ENCODE peak calls at places on chromosomes 11 and 22, in eight cellular contexts. K, A, B, I, E, V, N and Q are unnamed samples.

GRCh38 chr11:117143390-117143789 is 697 bp upstream of the PAFAH1B2 start:
- DNase-seq in K (peak; percentile 30), A (peak; percentile 69), B (peak; percentile 33), I (no peak), E (peak; percentile 72), V (peak; percentile 59), N (peak; percentile 60), Q (peak; percentile 64)

GRCh38 chr11:114197799-114198500 is 98.2 kb upstream of the NNMT start:
- DNase-seq in K (peak; percentile 80), A (peak; percentile 84), B (peak; percentile 31), I (peak; percentile 38), E (peak; percentile 75), V (peak; percentile 99), N (no peak), Q (peak; percentile 95)

GRCh38 chr11:78417175-78417887 is at the start of gene GAB2:
- DNase-seq in K (no peak), A (no peak), B (no peak), I (no peak), E (peak; percentile 57), V (no peak), N (no peak), Q (no peak)

GRCh38 chr11:8720868-8721739 is 38.5 kb downstream of the RPL27A start:
- DNase-seq in K (no peak), A (no peak), B (no peak), I (no peak), E (peak; percentile 55), V (no peak), N (no peak), Q (no peak)

GRCh38 chr11:125464266-125464662 is 31.8 kb downstream of the FEZ1 start:
- DNase-seq in K (no peak), A (no peak), B (no peak), I (no peak), E (no peak), V (peak; percentile 45), N (no peak), Q (peak; percentile 35)

GRCh38 chr11:94302806-94303205 is 1.6 kb upstream of the IZUMO1R start:
- DNase-seq in K (no peak), A (no peak), B (no peak), I (no peak), E (no peak), V (no peak), N (no peak), Q (no peak)

GRCh38 chr11:24496728-24497396 is at the start of gene LUZP2:
- DNase-seq in K (no peak), A (no peak), B (no peak), I (no peak), E (peak; percentile 79), V (peak; percentile 18), N (no peak), Q (no peak)

GRCh38 chr11:37572491-37573171 is 974.6 kb upstream of the RAG2 start:
- DNase-seq in K (no peak), A (no peak), B (no peak), I (no peak), E (no peak), V (no peak), N (no peak), Q (no peak)

GRCh38 chr11:78056093-78056492 is 7.6 kb upstream of the THRSP start:
- DNase-seq in K (no peak), A (no peak), B (no peak), I (no peak), E (no peak), V (no peak), N (no peak), Q (no peak)

GRCh38 chr11:83689062-83689461 is 402.9 kb upstream of the CCDC90B start:
- DNase-seq in K (no peak), A (no peak), B (no peak), I (no peak), E (no peak), V (no peak), N (no peak), Q (no peak)

GRCh38 chr11:134139873-134140331 is 71.0 kb downstream of the JAM3 start:
- DNase-seq in K (peak; percentile 82), A (peak; percentile 62), B (peak; percentile 86), I (peak; percentile 71), E (peak; percentile 74), V (peak; percentile 91), N (peak; percentile 69), Q (peak; percentile 75)

GRCh38 chr11:95134491-95134890 is 44.8 kb downstream of the ENDOD1 start:
- DNase-seq in K (no peak), A (no peak), B (peak; percentile 65), I (peak; percentile 89), E (peak; percentile 61), V (peak; percentile 85), N (no peak), Q (peak; percentile 91)

GRCh38 chr11:71194702-71195101 is 57.7 kb downstream of the SHANK2 start:
- DNase-seq in K (no peak), A (no peak), B (no peak), I (no peak), E (peak; percentile 33), V (no peak), N (no peak), Q (no peak)

GRCh38 chr11:33259869-33260268 is 2.7 kb downstream of the HIPK3 start:
- DNase-seq in K (no peak), A (no peak), B (no peak), I (no peak), E (no peak), V (peak; percentile 13), N (no peak), Q (no peak)

GRCh38 chr11:27907534-27907933 is 200.4 kb downstream of the KIF18A start:
- DNase-seq in K (no peak), A (no peak), B (no peak), I (no peak), E (no peak), V (no peak), N (no peak), Q (no peak)

GRCh38 chr22:26604368-26604767 is 13.5 kb downstream of the CRYBB1 start:
- DNase-seq in K (no peak), A (no peak), B (no peak), I (no peak), E (no peak), V (no peak), N (no peak), Q (no peak)
- TF ChIP-seq CTCF in K (no peak), A (no peak), B (no peak), I (no peak), E (no peak), V (no peak), N (no peak), Q (no peak)

DNA sequence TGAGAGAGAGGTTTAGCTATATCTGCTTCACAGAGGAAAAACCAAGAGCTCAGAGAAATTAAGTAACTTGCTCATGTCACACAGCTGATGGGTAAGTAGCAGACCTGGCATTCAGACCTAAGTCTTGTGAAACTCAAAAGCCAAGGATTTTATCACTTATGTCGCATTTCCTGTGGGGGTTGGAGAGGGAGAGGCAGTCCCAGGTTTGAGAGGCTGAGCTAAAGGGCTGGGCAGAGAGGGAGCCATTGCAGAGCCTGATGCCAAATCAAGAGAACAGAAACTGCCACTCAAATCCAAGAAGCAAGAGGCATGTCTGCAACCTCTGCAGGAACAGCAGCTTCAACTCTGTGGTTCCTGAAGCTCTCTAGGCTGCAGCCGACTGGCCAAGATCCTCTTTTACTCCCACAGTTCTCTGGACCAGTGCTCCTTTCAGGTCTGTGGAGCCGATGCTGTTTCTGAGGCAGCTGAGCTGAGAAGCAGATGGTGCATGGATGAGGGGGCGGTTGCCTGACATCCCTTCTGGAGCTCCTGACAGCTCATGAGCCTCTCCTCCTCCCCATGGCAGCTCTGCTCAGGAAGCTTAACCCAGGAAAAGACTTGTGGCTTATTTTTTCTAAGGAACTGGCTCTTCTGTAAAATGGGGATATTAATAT is 47.6 kb upstream of the NAV2 start:
- DNase-seq in K (peak; percentile 26), A (no peak), B (no peak), I (peak; percentile 27), E (no peak), V (peak; percentile 70), N (no peak), Q (peak; percentile 82)
- TF ChIP-seq CTCF in K (no peak), A (no peak), B (no peak), I (no peak), E (no peak), V (no peak), N (no peak), Q (no peak)

GRCh38 chr11:120626791-120627190 is 115.2 kb downstream of the GRIK4 start:
- DNase-seq in K (no peak), A (no peak), B (no peak), I (no peak), E (no peak), V (no peak), N (no peak), Q (no peak)

GRCh38 chr11:120618399-120618798 is 106.9 kb downstream of the GRIK4 start:
- DNase-seq in K (no peak), A (no peak), B (no peak), I (no peak), E (no peak), V (no peak), N (no peak), Q (no peak)

GRCh38 chr11:120625565-120625964 is 114.0 kb downstream of the GRIK4 start:
- DNase-seq in K (no peak), A (no peak), B (no peak), I (no peak), E (no peak), V (no peak), N (no peak), Q (no peak)

GRCh38 chr11:120627535-120628163 is 116.1 kb downstream of the GRIK4 start:
- DNase-seq in K (no peak), A (no peak), B (no peak), I (no peak), E (no peak), V (no peak), N (no peak), Q (no peak)

DNA sequence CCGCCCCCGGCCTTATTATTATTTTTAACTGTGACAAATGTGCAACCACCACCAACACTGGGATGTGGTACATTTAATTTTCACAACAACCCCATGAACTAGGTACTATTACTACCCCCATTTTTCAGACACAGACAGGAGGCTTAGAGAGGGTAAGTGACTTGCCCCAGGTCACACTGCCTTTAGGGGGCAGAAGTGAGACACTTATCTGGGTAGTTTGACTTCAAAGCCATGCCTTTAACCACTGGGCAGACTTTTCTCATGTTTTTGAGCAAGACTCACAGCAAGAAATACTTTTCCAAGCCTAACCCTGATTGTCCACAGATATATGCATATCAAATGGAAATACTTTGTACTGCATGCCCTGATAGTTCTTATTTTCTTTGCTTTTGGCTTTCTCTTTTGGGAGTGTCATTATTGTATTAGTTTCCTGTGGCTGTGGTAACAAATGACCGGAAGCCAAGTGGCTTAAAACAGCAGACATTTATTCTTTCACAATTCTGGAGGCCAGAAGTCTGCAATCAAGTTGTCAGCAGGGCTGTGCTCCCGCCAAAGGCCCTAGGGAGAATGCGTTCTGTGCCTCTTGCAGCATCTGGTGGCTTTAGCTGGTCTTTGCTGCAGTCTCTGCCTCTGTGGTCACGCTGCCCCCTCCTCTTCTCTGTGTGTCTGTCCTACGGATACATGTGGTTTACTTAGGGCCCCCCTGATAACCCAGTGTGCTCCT is 110.8 kb downstream of the GRIK4 start:
- DNase-seq in K (no peak), A (no peak), B (no peak), I (no peak), E (no peak), V (peak; percentile 3), N (no peak), Q (peak; percentile 18)
- TF ChIP-seq CTCF in K (no peak), A (no peak), B (peak; percentile 35), I (peak; percentile 39), E (no peak), V (no peak), N (no peak), Q (no peak)

DNA sequence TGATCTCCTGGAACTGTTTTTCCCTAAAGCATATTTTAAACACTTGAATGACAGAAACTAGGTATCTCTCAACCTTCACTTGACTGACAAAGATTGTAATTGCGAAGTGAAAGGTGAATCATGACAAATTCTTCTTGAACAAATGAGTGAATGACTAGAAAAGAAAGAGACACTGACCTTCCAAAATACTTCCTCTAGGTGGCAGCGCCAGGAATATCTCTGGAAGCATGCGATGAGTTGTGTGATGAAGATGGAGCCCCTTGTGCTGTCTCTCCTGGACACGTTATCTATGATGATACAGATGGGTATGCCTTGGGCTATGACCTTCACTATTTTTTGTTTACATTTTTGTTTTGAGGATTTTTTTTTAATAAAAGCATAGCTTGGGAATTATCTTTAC is 7.0 kb upstream of the CASP12 start:
- DNase-seq in K (no peak), A (no peak), B (no peak), I (no peak), E (no peak), V (no peak), N (no peak), Q (peak; percentile 13)
- TF ChIP-seq CTCF in K (no peak), A (no peak), B (peak; percentile 3), I (peak; percentile 20), E (peak; percentile 13), V (no peak), N (no peak), Q (no peak)